ENCODE peak calls at places on chromosomes 1 and 21, in seven cellular contexts. B, U, J, R, C, T and N are unnamed samples. For H3K4me1, the result is how much of the 10 kb centered on the place peaks cover.

GRCh38 chr21:35329940-35330670 is 281.0 kb upstream of the RUNX1 start:
- DNase-seq in B (no peak), U (no peak), J (no peak), R (no peak), C (no peak), T (no peak), N (no peak)

GRCh38 chr1:53046930-53047329 is 15.1 kb upstream of the PODN start:
- DNase-seq in B (no peak), U (peak), J (no peak), R (peak), C (no peak), T (no peak), N (no peak)

GRCh38 chr1:20551945-20552727 is at the start of gene FAM43B:
- DNase-seq in B (peak), U (no peak), J (no peak), R (no peak), C (peak), T (peak), N (peak)

GRCh38 chr1:224637510-224637909 is 21.4 kb downstream of the CNIH3 start:
- DNase-seq in B (no peak), U (peak), J (peak), R (peak), C (no peak), T (no peak), N (no peak)

GRCh38 chr1:158333405-158334145 is 2.2 kb upstream of the CD1B start:
- DNase-seq in B (no peak), U (no peak), J (no peak), R (no peak), C (no peak), T (no peak), N (no peak)

GRCh38 chr21:43805275-43805800 is 16.0 kb downstream of the RRP1 start:
- DNase-seq in B (no peak), U (no peak), J (no peak), R (no peak), C (peak), T (no peak), N (peak)

GRCh38 chr1:234722904-234723588 is 113.1 kb upstream of the IRF2BP2 start:
- DNase-seq in B (peak), U (peak), J (peak), R (peak), C (peak), T (peak), N (peak)

GRCh38 chr1:240285541-240285940 is 193.9 kb downstream of the FMN2 start:
- DNase-seq in B (no peak), U (no peak), J (no peak), R (peak), C (no peak), T (no peak), N (no peak)

GRCh38 chr1:27476222-27476621 is 13.7 kb downstream of the WASF2 start:
- DNase-seq in B (no peak), U (no peak), J (no peak), R (no peak), C (no peak), T (no peak), N (no peak)

GRCh38 chr1:210251680-210252490 is 19.3 kb downstream of the SERTAD4 start:
- DNase-seq in B (peak), U (no peak), J (no peak), R (no peak), C (peak), T (no peak), N (no peak)

GRCh38 chr21:44578371-44579055 is 1.9 kb downstream of the KRTAP10-5 start:
- DNase-seq in B (no peak), U (no peak), J (no peak), R (no peak), C (no peak), T (no peak), N (no peak)

GRCh38 chr1:117653732-117654484 is 48.1 kb downstream of the TENT5C start:
- DNase-seq in B (no peak), U (peak), J (no peak), R (no peak), C (no peak), T (no peak), N (no peak)

GRCh38 chr1:32447469-32448185 is 17.2 kb upstream of the ZBTB8B start:
- DNase-seq in B (no peak), U (peak), J (peak), R (peak), C (no peak), T (peak), N (no peak)
- H3K4me3 ChIP-seq in B (no peak), U (no peak), J (peak), R (peak), C (no peak), T (peak), N (no peak)

DNA sequence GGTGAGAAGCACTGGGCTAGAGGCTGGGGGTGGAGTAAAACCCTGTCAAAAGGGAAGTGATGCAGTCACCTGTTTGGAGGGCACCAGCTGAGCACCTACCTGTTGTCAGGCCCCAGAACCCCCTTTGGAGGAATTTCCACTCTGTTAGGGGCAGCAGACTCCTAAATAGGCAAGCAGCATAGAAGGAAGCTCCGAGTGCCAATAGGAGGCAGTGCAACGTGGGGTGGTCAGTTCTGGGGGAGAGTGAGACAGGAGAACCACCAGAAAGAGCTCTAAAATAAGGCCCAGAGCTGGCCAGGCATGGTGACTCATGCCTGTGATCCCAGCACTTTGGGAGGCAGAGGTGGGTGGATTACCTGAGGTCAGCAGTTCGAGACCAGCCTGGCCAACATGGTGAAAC is 203.7 kb upstream of the ZC3H12A start:
- DNase-seq in B (no peak), U (no peak), J (no peak), R (no peak), C (no peak), T (no peak), N (no peak)
- TF ChIP-seq CTCF in B (no peak), U (no peak), J (no peak), R (no peak), C (no peak), T (no peak), N (no peak)

DNA sequence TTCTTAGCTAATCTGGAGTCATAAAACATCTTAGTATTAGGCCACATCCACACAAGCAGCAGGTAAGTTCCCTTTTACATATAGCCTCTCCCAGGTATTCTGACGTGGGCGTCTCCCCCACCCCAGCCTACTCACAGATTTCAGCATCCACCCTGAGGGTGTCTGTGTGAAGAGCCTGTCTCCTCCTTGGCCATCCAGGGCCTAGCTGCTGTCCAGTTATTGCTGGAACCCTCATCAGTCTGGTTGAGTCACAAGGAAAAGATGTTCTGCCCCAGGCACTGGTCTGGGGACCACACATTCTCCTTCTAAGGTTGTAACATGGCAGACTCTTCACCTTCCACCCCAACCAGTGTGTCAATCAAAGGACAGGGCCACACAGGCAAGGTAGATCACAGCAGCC is 57.6 kb downstream of the ETS2 start:
- DNase-seq in B (no peak), U (no peak), J (no peak), R (no peak), C (no peak), T (no peak), N (no peak)
- H3K4me1 ChIP-seq in B (under half), U (under half), J (under half), R (under half), C (under half), T (under half), N (under half)

GRCh38 chr1:221891708-221892107 is 149.8 kb upstream of the DUSP10 start:
- DNase-seq in B (no peak), U (peak), J (peak), R (no peak), C (no peak), T (no peak), N (no peak)

GRCh38 chr1:221888218-221888617 is 146.3 kb upstream of the DUSP10 start:
- DNase-seq in B (no peak), U (no peak), J (no peak), R (no peak), C (no peak), T (no peak), N (no peak)

GRCh38 chr1:221887758-221888157 is 145.9 kb upstream of the DUSP10 start:
- DNase-seq in B (no peak), U (no peak), J (no peak), R (no peak), C (no peak), T (no peak), N (no peak)

GRCh38 chr1:221888801-221889200 is 146.9 kb upstream of the DUSP10 start:
- DNase-seq in B (no peak), U (no peak), J (no peak), R (no peak), C (no peak), T (no peak), N (no peak)

GRCh38 chr1:221892301-221892830 is 150.5 kb upstream of the DUSP10 start:
- DNase-seq in B (no peak), U (no peak), J (peak), R (no peak), C (no peak), T (no peak), N (no peak)
- H3K4me3 ChIP-seq in B (no peak), U (no peak), J (no peak), R (no peak), C (no peak), T (no peak), N (no peak)

DNA sequence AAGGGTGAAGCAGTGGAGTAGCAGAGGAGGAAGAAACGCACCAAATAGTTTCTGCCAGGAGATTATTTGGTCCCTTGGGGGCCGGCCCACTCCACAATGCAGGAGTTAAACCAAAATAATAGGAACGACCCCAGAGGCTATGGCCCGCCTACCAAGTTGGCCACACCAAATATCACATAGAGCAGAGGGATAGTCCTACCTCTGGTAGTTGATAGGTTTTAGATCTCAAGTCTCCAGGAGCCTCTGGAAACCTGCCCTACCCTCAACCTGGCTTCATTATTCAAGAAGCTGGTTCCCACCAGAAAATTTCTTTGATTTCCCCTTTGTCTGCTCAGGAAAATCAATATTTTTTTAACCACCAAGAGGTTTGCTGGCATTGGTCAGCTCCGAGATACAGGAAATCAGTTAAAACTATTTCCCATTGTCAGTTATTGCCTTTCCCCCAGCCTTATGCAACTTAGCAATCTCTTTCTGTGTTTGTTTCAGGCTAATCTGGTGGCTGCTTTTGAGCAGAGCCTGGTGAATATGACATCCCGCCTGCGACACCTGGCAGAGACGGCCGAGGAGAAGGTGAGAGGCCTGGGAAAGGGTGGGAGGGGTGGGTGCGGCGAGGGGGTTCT is 35.5 kb upstream of the IPO9 start:
- DNase-seq in B (no peak), U (no peak), J (no peak), R (no peak), C (no peak), T (no peak), N (no peak)
- TF ChIP-seq CTCF in B (peak), U (no peak), J (no peak), R (no peak), C (no peak), T (no peak), N (no peak)

GRCh38 chr1:40980453-40981121 is 1.1 kb downstream of the CTPS1 start:
- DNase-seq in B (peak), U (peak), J (peak), R (peak), C (no peak), T (peak), N (no peak)
- H3K4me1 ChIP-seq in B (under half), U (under half), J (under half), R (under half), C (under half), T (under half), N (under half)

GRCh38 chr21:45593162-45594022 is 50.1 kb upstream of the PCBP3 start:
- DNase-seq in B (peak), U (no peak), J (no peak), R (no peak), C (no peak), T (no peak), N (no peak)

GRCh38 chr21:45596704-45597318 is 46.7 kb upstream of the PCBP3 start:
- DNase-seq in B (peak), U (peak), J (peak), R (peak), C (peak), T (peak), N (peak)

GRCh38 chr21:45594721-45595489 is 48.6 kb upstream of the PCBP3 start:
- DNase-seq in B (no peak), U (no peak), J (no peak), R (no peak), C (no peak), T (no peak), N (no peak)

GRCh38 chr21:45598109-45598508 is 45.4 kb upstream of the PCBP3 start:
- DNase-seq in B (no peak), U (no peak), J (no peak), R (no peak), C (peak), T (no peak), N (no peak)

GRCh38 chr21:45595574-45596295 is 47.8 kb upstream of the PCBP3 start:
- DNase-seq in B (no peak), U (no peak), J (no peak), R (no peak), C (no peak), T (no peak), N (no peak)
- H3K4me3 ChIP-seq in B (no peak), U (no peak), J (no peak), R (no peak), C (no peak), T (no peak), N (no peak)

GRCh38 chr1:206470692-206471414 is 577 bp downstream of the IKBKE start:
- DNase-seq in B (no peak), U (peak), J (peak), R (peak), C (peak), T (no peak), N (peak)

GRCh38 chr1:206471415-206471801 is 1.1 kb downstream of the IKBKE start:
- DNase-seq in B (no peak), U (no peak), J (no peak), R (no peak), C (no peak), T (no peak), N (no peak)

GRCh38 chr1:206469411-206469932 is 804 bp upstream of the IKBKE start:
- DNase-seq in B (no peak), U (peak), J (peak), R (no peak), C (no peak), T (no peak), N (no peak)

GRCh38 chr1:206468571-206468970 is 1.7 kb upstream of the IKBKE start:
- DNase-seq in B (no peak), U (peak), J (no peak), R (no peak), C (no peak), T (no peak), N (no peak)

DNA sequence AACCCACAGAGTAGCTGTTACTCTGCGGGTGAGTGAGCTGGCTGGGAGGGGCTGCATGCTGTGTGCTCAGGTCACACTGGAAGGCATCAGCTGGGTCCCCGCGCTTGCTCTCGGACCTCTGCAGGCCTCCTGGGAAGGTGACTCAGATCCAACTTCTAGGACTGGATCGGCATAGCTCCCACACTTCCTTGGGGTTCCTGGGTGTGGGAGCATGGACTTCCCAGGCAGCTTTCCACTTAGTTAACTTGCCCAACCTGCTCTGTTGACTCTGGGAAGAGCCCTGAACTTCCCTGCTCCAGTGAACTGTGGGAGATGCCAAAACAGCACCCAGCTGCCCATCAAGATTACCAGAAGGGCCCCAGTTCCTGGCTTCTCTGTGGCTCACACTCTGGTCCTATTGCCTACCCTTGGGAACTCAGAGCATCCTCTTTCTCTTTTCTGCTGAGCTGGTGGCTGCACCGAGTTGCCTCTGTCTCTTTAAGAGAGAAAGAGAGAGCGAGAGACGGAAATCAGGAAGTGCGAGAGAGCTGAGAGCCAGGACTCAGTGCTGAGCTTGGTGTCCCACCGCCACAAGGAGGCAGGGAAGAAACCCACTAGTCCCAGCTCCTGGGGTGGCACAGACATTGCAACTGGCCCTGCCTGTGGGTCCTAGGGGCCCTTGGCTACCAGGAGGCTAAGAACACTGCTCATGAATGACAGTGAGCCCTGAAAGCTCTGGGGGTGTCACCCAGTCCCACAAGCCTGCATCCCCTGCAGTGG is at the start of gene IKBKE:
- DNase-seq in B (no peak), U (peak), J (peak), R (peak), C (peak), T (no peak), N (peak)
- TF ChIP-seq CTCF in B (no peak), U (peak), J (peak), R (peak), C (no peak), T (peak), N (peak)

DNA sequence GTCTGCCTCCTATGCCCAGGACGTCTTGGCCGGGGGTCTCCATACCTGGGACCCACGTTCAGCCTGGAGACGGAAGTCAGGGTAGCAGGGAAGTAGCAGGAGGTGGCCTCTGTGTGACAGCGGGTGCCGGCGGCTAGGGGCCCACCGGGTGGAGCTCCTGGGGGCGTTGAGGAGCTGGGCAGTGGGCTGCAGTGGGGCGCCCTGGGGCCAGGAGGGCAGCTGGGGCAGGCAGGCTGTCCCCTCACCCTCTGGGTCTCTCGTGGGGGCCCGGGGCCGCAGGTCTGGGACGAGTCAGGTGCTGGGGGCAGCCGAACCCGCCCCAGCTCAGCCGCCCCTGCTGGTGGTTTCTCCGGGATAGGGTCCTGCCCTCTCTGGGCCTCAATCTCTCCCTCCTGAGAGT is 14.7 kb upstream of the PEX10 start:
- DNase-seq in B (no peak), U (no peak), J (no peak), R (no peak), C (no peak), T (no peak), N (no peak)
- H3K4me1 ChIP-seq in B (under half), U (under half), J (under half), R (under half), C (under half), T (under half), N (under half)